ENCODE peak calls at places on chromosomes 2 and 18, in nine cellular contexts. B is memory B cell; W is activated CD8-positive, alpha-beta memory T cell treated with anti-CD3 and anti-CD28 coated beads for 48 hours; J is CD4-positive, CD25-positive, alpha-beta regulatory T cell; S is IMR-90; D is Ammon's horn; E is stimulated activated CD4-positive, alpha-beta T cell treated with anti-CD3 and anti-CD28 coated beads, Interleukin-2, amount 100 ng/mL, for 48 hours; U is cardiac muscle cell; V is activated naive CD8-positive, alpha-beta T cell treated with anti-CD3 and anti-CD28 coated beads, Interleukin-2, amount 50 U/mL, for 24 hours. X is an unnamed sample.

GRCh38 chr2:168600970-168601369 is 144.9 kb downstream of the CERS6 start:
- DNase-seq in U (no peak), B (no peak), E (no peak), V (no peak), J (no peak), W (no peak), S (no peak), D (peak; percentile 30), X (no peak)

GRCh38 chr2:85787981-85788340 is 34.2 kb downstream of the ATOH8 start:
- DNase-seq in W (no peak), J (no peak), V (no peak), U (no peak), S (no peak), B (no peak), E (no peak), D (no peak), X (no peak)

GRCh38 chr2:14907014-14907612 is 274.6 kb downstream of the LRATD1 start:
- DNase-seq in E (no peak), W (no peak), D (no peak), U (no peak), S (no peak), B (no peak), J (no peak), V (no peak), X (no peak)

GRCh38 chr18:40380657-40381441 is 1574.2 kb upstream of the PIK3C3 start:
- DNase-seq in D (no peak), J (no peak), E (no peak), S (peak; percentile 73), U (no peak), W (no peak), V (no peak), B (no peak), X (no peak)

GRCh38 chr18:13581055-13581454 is 145.3 kb downstream of the FAM210A start:
- DNase-seq in U (no peak), B (no peak), V (no peak), S (no peak), E (no peak), W (no peak), J (no peak), D (peak; percentile 55), X (no peak)

GRCh38 chr2:42931147-42931817 is 138.9 kb upstream of the HAAO start:
- DNase-seq in B (no peak), V (no peak), E (no peak), U (no peak), W (no peak), J (no peak), S (no peak), D (no peak), X (no peak)

GRCh38 chr2:241632478-241633325 is 4.3 kb downstream of the THAP4 start:
- DNase-seq in E (no peak), U (no peak), S (no peak), J (no peak), D (no peak), V (no peak), B (no peak), W (no peak), X (no peak)

GRCh38 chr2:205180730-205181129 is 501.6 kb upstream of the NRP2 start:
- DNase-seq in E (no peak), U (no peak), B (no peak), W (no peak), S (no peak), V (no peak), J (no peak), D (no peak), X (no peak)

GRCh38 chr2:223759569-223760430 is 77.6 kb downstream of the AP1S3 start:
- DNase-seq in D (no peak), S (peak; percentile 54), V (no peak), E (no peak), B (no peak), W (no peak), J (no peak), U (peak; percentile 12), X (no peak)

GRCh38 chr2:26355038-26355995 is 8.7 kb upstream of the ADGRF3 start:
- DNase-seq in E (no peak), W (no peak), B (no peak), J (peak; percentile 60), S (peak; percentile 97), V (no peak), D (peak; percentile 19), U (peak; percentile 91), X (peak; percentile 14)

GRCh38 chr2:23622966-23623665 is 238.1 kb downstream of the KLHL29 start:
- DNase-seq in V (no peak), B (no peak), S (no peak), E (no peak), J (no peak), W (no peak), U (no peak), D (no peak), X (no peak)

GRCh38 chr18:22936515-22936914 is 3.4 kb downstream of the RBBP8 start:
- DNase-seq in D (no peak), U (no peak), E (no peak), V (no peak), J (no peak), W (no peak), B (no peak), S (no peak), X (no peak)

GRCh38 chr2:221318751-221319150 is 253.4 kb downstream of the EPHA4 start:
- DNase-seq in S (peak; percentile 1), U (no peak), V (no peak), B (no peak), E (no peak), J (no peak), W (no peak), D (no peak), X (no peak)

GRCh38 chr18:75639468-75639831 is 211.9 kb upstream of the SMIM21 start:
- DNase-seq in B (no peak), D (no peak), J (no peak), S (no peak), W (no peak), V (no peak), E (no peak), U (no peak), X (no peak)

X was measured in activated CD4-positive, alpha-beta T cell treated with anti-CD3 and anti-CD28 coated beads, Interleukin-2, amount 50 U/mL, for 24 hours.